ENCODE peak calls at places on chromosomes 2 and 18, in eight cellular contexts. X is K562, P is spleen, V is upper lobe of left lung, Z is stomach, Q is lower leg skin, I is NB4, G is GM12891. Y is an unnamed sample.

GRCh38 chr2:180520816-180521595 is 459.4 kb upstream of the UBE2E3 start:
- DNase-seq in V (no peak), Q (no peak), P (no peak), Z (no peak), G (no peak), I (no peak), X (no peak), Y (no peak)

GRCh38 chr18:32010124-32010745 is 8.4 kb upstream of the RNF125 start:
- DNase-seq in Q (no peak), I (peak; percentile 23), V (no peak), Z (no peak), G (no peak), P (no peak), X (no peak), Y (no peak)

GRCh38 chr2:102664439-102665042 is 45.2 kb downstream of the SLC9A2 start:
- DNase-seq in X (peak; percentile 76), G (no peak), V (no peak), Z (no peak), P (no peak), Q (no peak), I (peak; percentile 15), Y (peak; percentile 15)

GRCh38 chr2:97011977-97012569 is 25.7 kb upstream of the FAM178B start:
- DNase-seq in I (peak; percentile 71), P (no peak), Q (no peak), Z (no peak), X (no peak), V (no peak), G (no peak), Y (peak; percentile 62)

GRCh38 chr18:54222922-54223567 is 1.4 kb downstream of the MBD2 start:
- DNase-seq in I (peak; percentile 26), X (no peak), G (no peak), P (no peak), V (no peak), Q (no peak), Z (no peak), Y (no peak)

GRCh38 chr2:209523041-209523740 is 99.3 kb downstream of the MAP2 start:
- DNase-seq in Z (no peak), Q (no peak), P (no peak), V (no peak), G (no peak), I (no peak), X (no peak), Y (no peak)

GRCh38 chr2:39696072-39696471 is 30.4 kb downstream of the TMEM178A start:
- DNase-seq in X (no peak), Q (no peak), I (no peak), V (peak; percentile 24), G (no peak), Z (no peak), P (no peak), Y (no peak)

GRCh38 chr2:120599656-120600055 is 136.0 kb upstream of the GLI2 start:
- DNase-seq in X (no peak), Z (no peak), I (no peak), P (peak; percentile 37), G (no peak), V (no peak), Q (no peak), Y (no peak)

GRCh38 chr2:208062113-208062512 is 36.8 kb upstream of the PLEKHM3 start:
- DNase-seq in P (no peak), X (peak; percentile 33), I (peak; percentile 73), Z (no peak), V (no peak), G (no peak), Q (no peak), Y (peak; percentile 91)

GRCh38 chr18:77557030-77557429 is 307.4 kb downstream of the GALR1 start:
- DNase-seq in G (no peak), Z (no peak), V (no peak), I (peak; percentile 48), P (no peak), X (no peak), Q (no peak), Y (no peak)

GRCh38 chr18:13379930-13380665 is 161.5 kb downstream of the LDLRAD4 start:
- DNase-seq in V (peak; percentile 13), P (no peak), Q (no peak), I (no peak), G (no peak), Z (no peak), X (no peak), Y (no peak)

GRCh38 chr2:200888719-200889625 is at the start of the genes NIF3L1 and PPIL3:
- DNase-seq in Q (peak; percentile 95), Z (peak; percentile 97), V (peak; percentile 97), G (peak; percentile 66), X (peak; percentile 81), I (peak; percentile 100), P (peak; percentile 99), Y (peak; percentile 99)
- TF ChIP-seq POLR2A in Q (no peak), Z (no peak), V (peak; percentile 73), G (peak; percentile 68), X (peak; percentile 90), I (peak; percentile 52), P (peak; percentile 44), Y (peak; percentile 89)

GRCh38 chr2:108536911-108537310 is 2.6 kb downstream of the LIMS1 start:
- DNase-seq in I (no peak), Z (no peak), G (no peak), X (no peak), Q (no peak), V (no peak), P (no peak), Y (no peak)

GRCh38 chr2:108534577-108535379 is 508 bp downstream of the LIMS1 start:
- DNase-seq in G (no peak), P (peak; percentile 94), X (no peak), Q (no peak), Z (peak; percentile 40), I (peak; percentile 71), V (peak; percentile 31), Y (peak; percentile 74)

GRCh38 chr2:108535380-108535677 is 1.1 kb downstream of the LIMS1 start:
- DNase-seq in I (peak; percentile 39), P (no peak), V (no peak), G (no peak), Q (no peak), X (no peak), Z (no peak), Y (peak; percentile 42)

GRCh38 chr2:108538000-108538625 is 3.8 kb downstream of the LIMS1 start:
- DNase-seq in P (no peak), Q (no peak), X (no peak), V (no peak), Z (no peak), G (no peak), I (no peak), Y (no peak)

GRCh38 chr2:108536133-108536780 is 2.0 kb downstream of the LIMS1 start:
- DNase-seq in Q (no peak), P (no peak), V (no peak), I (peak; percentile 25), X (no peak), G (no peak), Z (no peak), Y (peak; percentile 32)
- TF ChIP-seq POLR2A in Q (no peak), P (no peak), V (no peak), I (no peak), X (no peak), G (no peak), Z (no peak), Y (no peak)

DNA sequence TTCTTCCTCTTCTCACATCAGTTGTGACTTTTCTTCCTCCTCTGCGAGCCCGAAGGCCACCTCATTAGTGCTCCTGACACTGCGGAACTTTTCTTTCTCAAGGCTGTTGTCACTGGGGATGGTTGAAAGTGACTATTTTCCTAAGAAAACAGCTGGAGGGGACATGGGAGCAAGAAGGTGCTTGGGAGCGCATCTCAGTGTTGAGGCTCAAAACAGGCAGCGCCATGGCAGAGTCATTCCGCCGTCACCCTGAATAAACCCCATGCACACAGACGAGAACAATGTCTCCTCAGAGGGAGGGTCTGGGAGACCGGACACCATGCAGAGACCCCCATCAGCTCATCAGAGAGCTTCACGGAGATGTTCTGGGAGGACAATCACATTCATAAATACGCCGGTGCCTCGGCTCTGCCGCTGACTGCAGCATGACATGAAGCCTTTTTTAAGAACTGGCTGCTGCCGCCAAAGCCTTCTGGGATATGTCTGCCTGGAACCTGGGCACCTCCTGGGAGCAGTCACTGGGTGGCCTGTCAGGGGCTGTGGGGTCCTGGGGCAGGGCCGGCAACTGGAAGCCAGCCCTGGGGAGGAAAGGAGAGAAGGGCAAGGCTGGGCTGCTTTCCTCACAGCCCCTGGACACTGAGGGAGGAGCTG is 19.2 kb downstream of the ATOH8 start:
- DNase-seq in Z (no peak), Q (no peak), P (no peak), G (no peak), X (no peak), V (no peak), I (no peak), Y (no peak)
- TF ChIP-seq POLR2A in Z (no peak), Q (no peak), P (no peak), G (no peak), X (no peak), V (no peak), I (no peak), Y (no peak)

GRCh38 chr2:127217470-127218325 is 2.4 kb downstream of the CYP27C1 start:
- DNase-seq in P (no peak), Z (no peak), Q (peak; percentile 71), X (no peak), I (no peak), V (no peak), G (no peak), Y (no peak)
- TF ChIP-seq POLR2A in P (no peak), Z (no peak), Q (no peak), X (no peak), I (no peak), V (no peak), G (no peak), Y (no peak)

GRCh38 chr2:25279091-25279651 is 62.6 kb downstream of the DNMT3A start:
- DNase-seq in X (no peak), P (peak; percentile 91), Z (peak; percentile 35), Q (peak; percentile 91), I (peak; percentile 87), V (peak; percentile 83), G (peak; percentile 70), Y (peak; percentile 67)
- TF ChIP-seq POLR2A in X (no peak), P (no peak), Z (no peak), Q (no peak), I (no peak), V (no peak), G (peak; percentile 59), Y (no peak)

DNA sequence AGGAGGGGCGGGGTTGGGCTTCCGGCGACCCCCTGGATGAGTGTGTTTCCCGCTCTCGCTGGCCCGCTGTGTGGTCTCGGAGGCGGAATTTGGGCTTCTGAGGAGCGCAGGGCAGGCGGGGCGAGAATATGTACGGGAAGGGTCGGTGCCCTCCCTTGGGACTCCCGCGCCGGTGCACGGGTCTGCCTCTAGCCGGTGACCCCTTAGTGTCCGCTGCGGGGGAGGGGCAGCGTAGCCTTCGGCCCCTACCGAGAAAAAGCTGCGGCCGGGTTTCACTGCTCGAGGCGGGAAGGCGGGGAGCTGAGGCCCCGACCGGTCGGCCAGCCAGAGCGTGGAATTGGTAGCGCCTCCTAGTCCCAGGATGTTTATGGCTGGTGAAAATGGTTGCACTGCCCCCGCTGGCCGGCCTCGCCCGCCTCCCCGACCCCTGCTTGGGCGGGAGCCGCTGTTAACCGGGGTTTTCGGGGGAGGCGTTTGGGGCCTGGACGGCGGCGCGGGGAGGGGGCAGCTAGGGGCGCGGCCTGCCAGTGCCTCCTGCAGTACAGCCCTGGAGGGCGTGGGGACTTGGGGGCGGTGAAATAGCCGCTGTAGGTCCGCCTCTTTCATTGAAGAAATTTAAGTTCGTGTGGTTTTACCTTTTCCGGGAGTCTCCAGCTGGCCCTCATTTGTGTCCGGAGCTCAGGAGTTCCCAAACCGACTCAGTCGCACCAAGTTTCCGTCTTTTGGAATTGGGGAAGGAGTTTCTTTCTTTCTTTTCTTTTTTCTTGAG is at the start of gene UGP2:
- DNase-seq in P (peak; percentile 97), X (peak; percentile 81), Q (peak; percentile 94), V (peak; percentile 98), G (peak; percentile 42), I (peak; percentile 98), Z (peak; percentile 89), Y (peak; percentile 92)
- TF ChIP-seq POLR2A in P (peak; percentile 82), X (peak; percentile 75), Q (peak; percentile 23), V (peak; percentile 71), G (peak; percentile 60), I (peak; percentile 70), Z (no peak), Y (no peak)

Y was measured in erythroblast.